ENCODE peak calls at places on chromosomes 16 and 17, in six cellular contexts. One of them, this sample, is unnamed.

GRCh38 chr16:27867122-27868110 is 196.1 kb downstream of the GSG1L start:
- DNase-seq in AG04450: peak
- DNase-seq in bronchial epithelial cell: peak
- DNase-seq in brain microvascular endothelial cell: peak
- DNase-seq in Peyer's patch: peak
- DNase-seq in A549: peak
- DNase-seq in this sample: no peak

GRCh38 chr16:28863929-28864886 is 565 bp downstream of the SH2B1 start:
- DNase-seq in Peyer's patch: no peak
- DNase-seq in A549: no peak
- DNase-seq in AG04450: no peak
- DNase-seq in bronchial epithelial cell: peak
- DNase-seq in brain microvascular endothelial cell: peak
- DNase-seq in this sample: no peak

GRCh38 chr17:72175787-72176515 is 55.1 kb downstream of the SOX9 start:
- DNase-seq in bronchial epithelial cell: peak
- DNase-seq in Peyer's patch: no peak
- DNase-seq in AG04450: no peak
- DNase-seq in brain microvascular endothelial cell: no peak
- DNase-seq in A549: no peak
- DNase-seq in this sample: no peak

GRCh38 chr17:35795007-35795870 is at the start of gene MMP28:
- DNase-seq in A549: peak
- DNase-seq in AG04450: no peak
- DNase-seq in bronchial epithelial cell: peak
- DNase-seq in brain microvascular endothelial cell: no peak
- DNase-seq in Peyer's patch: no peak
- DNase-seq in this sample: peak

GRCh38 chr17:10316986-10317834 is 55.6 kb downstream of the MYH13 start:
- DNase-seq in AG04450: no peak
- DNase-seq in A549: peak
- DNase-seq in bronchial epithelial cell: no peak
- DNase-seq in Peyer's patch: peak
- DNase-seq in brain microvascular endothelial cell: peak
- DNase-seq in this sample: no peak

GRCh38 chr16:85564277-85565051 is 48.7 kb upstream of the GSE1 start:
- DNase-seq in brain microvascular endothelial cell: no peak
- DNase-seq in AG04450: no peak
- DNase-seq in Peyer's patch: no peak
- DNase-seq in bronchial epithelial cell: no peak
- DNase-seq in A549: peak
- DNase-seq in this sample: no peak

GRCh38 chr17:47633996-47634395 is 15.7 kb upstream of the KPNB1 start:
- DNase-seq in Peyer's patch: no peak
- DNase-seq in brain microvascular endothelial cell: no peak
- DNase-seq in bronchial epithelial cell: peak
- DNase-seq in AG04450: no peak
- DNase-seq in A549: no peak
- DNase-seq in this sample: no peak

GRCh38 chr16:78967948-78968347 is 632.6 kb downstream of the MAF start:
- DNase-seq in A549: no peak
- DNase-seq in brain microvascular endothelial cell: no peak
- DNase-seq in bronchial epithelial cell: no peak
- DNase-seq in Peyer's patch: no peak
- DNase-seq in AG04450: no peak
- DNase-seq in this sample: no peak

GRCh38 chr17:75875940-75876189 is 2.5 kb downstream of the TRIM47 start:
- DNase-seq in brain microvascular endothelial cell: no peak
- DNase-seq in A549: no peak
- DNase-seq in AG04450: no peak
- DNase-seq in bronchial epithelial cell: no peak
- DNase-seq in Peyer's patch: no peak
- DNase-seq in this sample: no peak

GRCh38 chr16:66266436-66267286 is 99.8 kb upstream of the CDH5 start:
- DNase-seq in AG04450: peak
- DNase-seq in bronchial epithelial cell: no peak
- DNase-seq in A549: no peak
- DNase-seq in brain microvascular endothelial cell: peak
- DNase-seq in Peyer's patch: peak
- DNase-seq in this sample: no peak

GRCh38 chr16:64452446-64452845 is 669.4 kb downstream of the CDH11 start:
- DNase-seq in A549: no peak
- DNase-seq in Peyer's patch: no peak
- DNase-seq in AG04450: no peak
- DNase-seq in bronchial epithelial cell: no peak
- DNase-seq in brain microvascular endothelial cell: no peak
- DNase-seq in this sample: no peak

GRCh38 chr17:8117980-8118768 is at the start of gene ALOXE3:
- DNase-seq in AG04450: no peak
- DNase-seq in Peyer's patch: no peak
- DNase-seq in bronchial epithelial cell: peak
- DNase-seq in A549: peak
- DNase-seq in brain microvascular endothelial cell: peak
- DNase-seq in this sample: no peak

GRCh38 chr16:82701302-82702022 is 74.7 kb downstream of the CDH13 start:
- DNase-seq in bronchial epithelial cell: no peak
- DNase-seq in brain microvascular endothelial cell: peak
- DNase-seq in Peyer's patch: no peak
- DNase-seq in A549: no peak
- DNase-seq in AG04450: no peak
- DNase-seq in this sample: no peak

GRCh38 chr16:777826-778225 is 10.4 kb downstream of the RPUSD1 start:
- DNase-seq in A549: no peak
- DNase-seq in bronchial epithelial cell: no peak
- DNase-seq in brain microvascular endothelial cell: no peak
- DNase-seq in AG04450: no peak
- DNase-seq in Peyer's patch: no peak
- DNase-seq in this sample: no peak
- TF ChIP-seq CTCF in A549: no peak
- TF ChIP-seq CTCF in bronchial epithelial cell: no peak
- TF ChIP-seq CTCF in brain microvascular endothelial cell: no peak
- TF ChIP-seq CTCF in AG04450: no peak
- TF ChIP-seq CTCF in Peyer's patch: no peak
- TF ChIP-seq CTCF in this sample: no peak

GRCh38 chr17:19397556-19398041 is 10.6 kb upstream of the MFAP4 start:
- DNase-seq in Peyer's patch: no peak
- DNase-seq in bronchial epithelial cell: peak
- DNase-seq in AG04450: no peak
- DNase-seq in brain microvascular endothelial cell: no peak
- DNase-seq in A549: no peak
- DNase-seq in this sample: no peak
- TF ChIP-seq CTCF in Peyer's patch: no peak
- TF ChIP-seq CTCF in bronchial epithelial cell: peak
- TF ChIP-seq CTCF in AG04450: no peak
- TF ChIP-seq CTCF in brain microvascular endothelial cell: peak
- TF ChIP-seq CTCF in A549: no peak
- TF ChIP-seq CTCF in this sample: no peak

GRCh38 chr17:81701288-81702071 is 1.7 kb upstream of the MRPL12 start:
- DNase-seq in AG04450: no peak
- DNase-seq in brain microvascular endothelial cell: no peak
- DNase-seq in A549: no peak
- DNase-seq in Peyer's patch: no peak
- DNase-seq in bronchial epithelial cell: no peak
- DNase-seq in this sample: no peak

GRCh38 chr17:81703747-81704654 is 834 bp downstream of the MRPL12 start:
- DNase-seq in brain microvascular endothelial cell: no peak
- DNase-seq in AG04450: no peak
- DNase-seq in A549: no peak
- DNase-seq in Peyer's patch: no peak
- DNase-seq in bronchial epithelial cell: no peak
- DNase-seq in this sample: no peak

GRCh38 chr17:81705518-81706231 is 2.5 kb downstream of the MRPL12 start:
- DNase-seq in A549: no peak
- DNase-seq in AG04450: no peak
- DNase-seq in bronchial epithelial cell: no peak
- DNase-seq in Peyer's patch: no peak
- DNase-seq in brain microvascular endothelial cell: no peak
- DNase-seq in this sample: no peak

GRCh38 chr17:81700353-81701287 is 2.5 kb upstream of the MRPL12 start:
- DNase-seq in Peyer's patch: no peak
- DNase-seq in A549: no peak
- DNase-seq in brain microvascular endothelial cell: no peak
- DNase-seq in bronchial epithelial cell: no peak
- DNase-seq in AG04450: no peak
- DNase-seq in this sample: no peak

DNA sequence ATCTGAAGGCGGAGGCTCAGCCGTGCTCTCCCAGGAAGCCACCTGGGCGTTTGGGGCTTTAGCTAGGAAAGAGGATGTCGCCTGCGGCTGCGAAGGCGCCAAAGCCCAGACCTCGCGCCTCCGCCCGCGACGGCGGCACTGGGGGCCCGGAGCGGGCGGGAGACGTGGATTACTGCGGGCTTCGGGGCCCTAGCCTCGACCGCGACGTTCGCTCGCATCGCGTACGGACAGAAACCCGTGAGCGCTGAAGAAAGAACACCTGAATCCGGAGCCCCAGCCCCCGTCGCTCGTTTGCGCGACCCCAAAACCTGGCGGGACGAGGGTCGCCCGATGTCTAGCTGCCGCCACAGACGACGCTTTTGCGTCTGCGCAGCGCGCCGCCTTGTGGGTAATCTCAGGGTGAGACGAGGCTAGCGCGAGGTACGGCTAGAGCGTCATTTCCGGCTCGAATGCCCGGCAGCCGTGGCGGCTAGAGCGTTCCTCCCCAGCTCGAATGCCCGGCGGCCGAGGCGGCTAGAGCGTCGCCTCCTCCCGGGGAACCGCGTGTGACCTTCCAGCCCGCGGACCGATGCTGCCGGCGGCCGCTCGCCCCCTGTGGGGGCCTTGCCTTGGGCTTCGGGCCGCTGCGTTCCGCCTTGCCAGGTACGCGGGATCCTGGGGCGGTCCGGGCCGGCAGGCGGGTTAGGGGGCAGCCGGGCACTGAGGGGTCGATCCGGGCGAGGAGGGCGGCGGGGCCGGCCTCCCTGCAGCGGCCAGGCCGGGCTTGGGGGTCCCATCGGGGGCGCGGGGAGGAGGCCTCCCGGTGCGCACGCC is at the start of gene MRPL12:
- DNase-seq in AG04450: peak
- DNase-seq in Peyer's patch: peak
- DNase-seq in brain microvascular endothelial cell: peak
- DNase-seq in bronchial epithelial cell: peak
- DNase-seq in A549: peak
- DNase-seq in this sample: peak
- TF ChIP-seq CTCF in AG04450: no peak
- TF ChIP-seq CTCF in Peyer's patch: peak
- TF ChIP-seq CTCF in brain microvascular endothelial cell: peak
- TF ChIP-seq CTCF in bronchial epithelial cell: peak
- TF ChIP-seq CTCF in A549: no peak
- TF ChIP-seq CTCF in this sample: no peak

GRCh38 chr16:19177111-19177747 is 9.2 kb downstream of the SYT17 start:
- DNase-seq in Peyer's patch: no peak
- DNase-seq in AG04450: no peak
- DNase-seq in bronchial epithelial cell: no peak
- DNase-seq in A549: peak
- DNase-seq in brain microvascular endothelial cell: no peak
- DNase-seq in this sample: no peak

GRCh38 chr16:19180741-19181140 is 12.7 kb downstream of the SYT17 start:
- DNase-seq in bronchial epithelial cell: no peak
- DNase-seq in brain microvascular endothelial cell: no peak
- DNase-seq in AG04450: no peak
- DNase-seq in A549: no peak
- DNase-seq in Peyer's patch: no peak
- DNase-seq in this sample: no peak

GRCh38 chr16:19182487-19182886 is 14.4 kb downstream of the SYT17 start:
- DNase-seq in brain microvascular endothelial cell: no peak
- DNase-seq in AG04450: no peak
- DNase-seq in bronchial epithelial cell: peak
- DNase-seq in A549: no peak
- DNase-seq in Peyer's patch: no peak
- DNase-seq in this sample: no peak

GRCh38 chr16:19183187-19183586 is 15.1 kb downstream of the SYT17 start:
- DNase-seq in brain microvascular endothelial cell: no peak
- DNase-seq in AG04450: no peak
- DNase-seq in Peyer's patch: no peak
- DNase-seq in bronchial epithelial cell: no peak
- DNase-seq in A549: no peak
- DNase-seq in this sample: no peak

GRCh38 chr16:19179890-19180490 is 11.9 kb downstream of the SYT17 start:
- DNase-seq in Peyer's patch: peak
- DNase-seq in bronchial epithelial cell: peak
- DNase-seq in A549: peak
- DNase-seq in AG04450: no peak
- DNase-seq in brain microvascular endothelial cell: peak
- DNase-seq in this sample: peak
- TF ChIP-seq CTCF in Peyer's patch: peak
- TF ChIP-seq CTCF in bronchial epithelial cell: peak
- TF ChIP-seq CTCF in A549: peak
- TF ChIP-seq CTCF in AG04450: peak
- TF ChIP-seq CTCF in brain microvascular endothelial cell: peak
- TF ChIP-seq CTCF in this sample: no peak

DNA sequence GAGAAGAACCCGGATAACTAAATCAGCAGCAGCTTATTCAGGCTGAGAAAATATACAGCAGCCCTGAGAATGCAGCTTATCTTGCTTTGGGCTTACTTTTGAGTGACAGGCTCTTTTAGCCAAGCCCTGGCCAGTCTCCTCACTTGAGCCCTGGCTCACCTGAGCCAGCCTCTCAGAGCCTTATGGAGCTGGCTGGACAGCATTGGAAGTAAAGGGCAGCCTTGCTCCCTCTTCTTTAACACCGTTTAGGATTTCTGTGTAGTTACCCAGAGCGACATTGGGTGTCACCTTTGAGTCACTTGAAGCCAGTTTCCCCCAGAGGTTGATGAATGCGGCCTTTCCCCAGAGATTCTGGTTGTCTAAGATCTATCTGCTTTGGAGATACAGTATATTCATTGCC is 7.7 kb upstream of the NPIPB2 start:
- DNase-seq in brain microvascular endothelial cell: peak
- DNase-seq in Peyer's patch: no peak
- DNase-seq in A549: peak
- DNase-seq in AG04450: no peak
- DNase-seq in bronchial epithelial cell: peak
- DNase-seq in this sample: no peak
- TF ChIP-seq CTCF in brain microvascular endothelial cell: peak
- TF ChIP-seq CTCF in Peyer's patch: peak
- TF ChIP-seq CTCF in A549: peak
- TF ChIP-seq CTCF in AG04450: peak
- TF ChIP-seq CTCF in bronchial epithelial cell: peak
- TF ChIP-seq CTCF in this sample: peak

This sample was measured in activated B cell treated with CpG ODN at 0.5 μM for 24 hours.